ENCODE peak calls at places on chromosome 10, in six cellular contexts. One of them, this sample, is unnamed.

GRCh38 chr10:79244068-79244442 is 103.2 kb upstream of the PPIF start:
- DNase-seq in GM20000: peak; percentile 54
- DNase-seq in mammary epithelial cell: no peak
- DNase-seq in stomach: no peak
- DNase-seq in fibroblast of lung: no peak
- DNase-seq in psoas muscle: no peak
- DNase-seq in this sample: peak; percentile 62

GRCh38 chr10:75211007-75211735 is 575 bp downstream of the VDAC2 start:
- DNase-seq in mammary epithelial cell: peak; percentile 66
- DNase-seq in psoas muscle: no peak
- DNase-seq in GM20000: peak; percentile 49
- DNase-seq in fibroblast of lung: peak; percentile 59
- DNase-seq in stomach: peak; percentile 42
- DNase-seq in this sample: peak; percentile 38

GRCh38 chr10:30215131-30215530 is 133.9 kb downstream of the MTPAP start:
- DNase-seq in fibroblast of lung: no peak
- DNase-seq in psoas muscle: no peak
- DNase-seq in GM20000: no peak
- DNase-seq in stomach: no peak
- DNase-seq in mammary epithelial cell: no peak
- DNase-seq in this sample: no peak

GRCh38 chr10:105656880-105657279 is 1015.8 kb downstream of the SORCS3 start:
- DNase-seq in fibroblast of lung: no peak
- DNase-seq in psoas muscle: no peak
- DNase-seq in stomach: no peak
- DNase-seq in GM20000: no peak
- DNase-seq in mammary epithelial cell: no peak
- DNase-seq in this sample: no peak

GRCh38 chr10:128540806-128541739 is 414.9 kb upstream of the MKI67 start:
- DNase-seq in fibroblast of lung: no peak
- DNase-seq in GM20000: peak; percentile 20
- DNase-seq in mammary epithelial cell: no peak
- DNase-seq in psoas muscle: no peak
- DNase-seq in stomach: peak; percentile 29
- DNase-seq in this sample: no peak

GRCh38 chr10:50322075-50322474 is 70.8 kb upstream of the ASAH2 start:
- DNase-seq in fibroblast of lung: peak; percentile 72
- DNase-seq in stomach: no peak
- DNase-seq in psoas muscle: no peak
- DNase-seq in GM20000: peak; percentile 21
- DNase-seq in mammary epithelial cell: peak; percentile 90
- DNase-seq in this sample: peak; percentile 26

GRCh38 chr10:17599089-17599488 is 18.1 kb downstream of the HACD1 start:
- DNase-seq in stomach: no peak
- DNase-seq in GM20000: no peak
- DNase-seq in mammary epithelial cell: no peak
- DNase-seq in fibroblast of lung: peak; percentile 67
- DNase-seq in psoas muscle: no peak
- DNase-seq in this sample: no peak

GRCh38 chr10:63720072-63720537 is 198.9 kb downstream of the REEP3 start:
- DNase-seq in psoas muscle: no peak
- DNase-seq in fibroblast of lung: peak; percentile 64
- DNase-seq in GM20000: peak; percentile 23
- DNase-seq in stomach: peak; percentile 60
- DNase-seq in mammary epithelial cell: peak; percentile 52
- DNase-seq in this sample: peak; percentile 45

GRCh38 chr10:34933676-34934075 is 118.6 kb upstream of the PARD3 start:
- DNase-seq in GM20000: no peak
- DNase-seq in stomach: no peak
- DNase-seq in fibroblast of lung: peak; percentile 25
- DNase-seq in mammary epithelial cell: no peak
- DNase-seq in psoas muscle: peak; percentile 28
- DNase-seq in this sample: no peak

GRCh38 chr10:34781709-34782108 is 33.4 kb downstream of the PARD3 start:
- DNase-seq in psoas muscle: no peak
- DNase-seq in stomach: no peak
- DNase-seq in fibroblast of lung: no peak
- DNase-seq in mammary epithelial cell: no peak
- DNase-seq in GM20000: no peak
- DNase-seq in this sample: no peak

GRCh38 chr10:34978080-34978479 is 112.1 kb downstream of the CUL2 start:
- DNase-seq in mammary epithelial cell: peak; percentile 50
- DNase-seq in fibroblast of lung: no peak
- DNase-seq in psoas muscle: no peak
- DNase-seq in stomach: no peak
- DNase-seq in GM20000: no peak
- DNase-seq in this sample: no peak

GRCh38 chr10:86671419-86671818 is 3.1 kb downstream of the LDB3 start:
- DNase-seq in mammary epithelial cell: no peak
- DNase-seq in fibroblast of lung: no peak
- DNase-seq in GM20000: no peak
- DNase-seq in psoas muscle: no peak
- DNase-seq in stomach: peak; percentile 63
- DNase-seq in this sample: no peak

GRCh38 chr10:93006435-93007039 is 54.1 kb upstream of the CYP26C1 start:
- DNase-seq in GM20000: peak; percentile 7
- DNase-seq in stomach: no peak
- DNase-seq in mammary epithelial cell: peak; percentile 35
- DNase-seq in psoas muscle: no peak
- DNase-seq in fibroblast of lung: peak; percentile 76
- DNase-seq in this sample: no peak

GRCh38 chr10:81472927-81473470 is 402.0 kb upstream of the NRG3 start:
- DNase-seq in fibroblast of lung: no peak
- DNase-seq in mammary epithelial cell: no peak
- DNase-seq in GM20000: no peak
- DNase-seq in stomach: no peak
- DNase-seq in psoas muscle: no peak
- DNase-seq in this sample: no peak

GRCh38 chr10:123642697-123643096 is 23.5 kb upstream of the GPR26 start:
- DNase-seq in mammary epithelial cell: no peak
- DNase-seq in fibroblast of lung: no peak
- DNase-seq in psoas muscle: no peak
- DNase-seq in GM20000: no peak
- DNase-seq in stomach: peak; percentile 10
- DNase-seq in this sample: no peak
- TF ChIP-seq CTCF in mammary epithelial cell: no peak
- TF ChIP-seq CTCF in fibroblast of lung: no peak
- TF ChIP-seq CTCF in psoas muscle: no peak
- TF ChIP-seq CTCF in GM20000: no peak
- TF ChIP-seq CTCF in stomach: no peak
- TF ChIP-seq CTCF in this sample: no peak

GRCh38 chr10:44757551-44758205 is 153.5 kb upstream of the TMEM72 start:
- DNase-seq in GM20000: no peak
- DNase-seq in psoas muscle: no peak
- DNase-seq in stomach: no peak
- DNase-seq in fibroblast of lung: no peak
- DNase-seq in mammary epithelial cell: no peak
- DNase-seq in this sample: no peak
- TF ChIP-seq CTCF in GM20000: no peak
- TF ChIP-seq CTCF in psoas muscle: no peak
- TF ChIP-seq CTCF in stomach: no peak
- TF ChIP-seq CTCF in fibroblast of lung: no peak
- TF ChIP-seq CTCF in mammary epithelial cell: no peak
- TF ChIP-seq CTCF in this sample: no peak

DNA sequence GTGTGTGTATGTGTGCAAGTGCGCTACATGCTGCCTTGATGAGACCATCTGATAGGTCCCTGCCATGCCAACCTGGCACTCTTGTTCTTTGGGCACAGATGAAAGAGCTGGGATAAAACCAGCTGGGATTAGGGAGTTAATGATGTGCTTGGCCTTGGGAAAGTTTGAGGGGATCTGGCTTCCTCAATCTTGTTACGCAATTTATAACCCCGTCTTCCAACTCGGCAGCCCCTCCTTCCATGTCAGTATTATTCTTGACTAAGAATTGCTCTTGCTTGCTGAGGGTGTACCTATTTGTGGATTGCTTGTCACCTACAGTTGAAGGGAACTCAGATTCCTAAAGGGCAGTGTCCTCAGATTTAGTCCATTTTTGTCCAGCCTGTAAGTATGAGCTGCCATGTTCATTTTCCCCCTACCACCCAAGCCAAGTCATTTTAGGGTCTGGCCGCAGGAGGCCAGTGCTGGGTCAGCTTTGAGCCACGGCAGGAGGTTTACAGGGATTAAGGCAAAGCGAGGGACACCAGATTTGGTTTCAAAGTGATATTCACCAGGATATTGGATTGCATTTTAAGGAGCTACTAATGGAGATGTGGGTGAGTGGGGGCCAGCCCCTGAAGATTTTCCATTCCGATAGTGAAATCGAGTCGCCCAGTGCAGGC is 34.1 kb upstream of the KCNMA1 start:
- DNase-seq in GM20000: no peak
- DNase-seq in fibroblast of lung: no peak
- DNase-seq in mammary epithelial cell: no peak
- DNase-seq in psoas muscle: no peak
- DNase-seq in stomach: no peak
- DNase-seq in this sample: no peak
- TF ChIP-seq CTCF in GM20000: no peak
- TF ChIP-seq CTCF in fibroblast of lung: no peak
- TF ChIP-seq CTCF in mammary epithelial cell: no peak
- TF ChIP-seq CTCF in psoas muscle: no peak
- TF ChIP-seq CTCF in stomach: no peak
- TF ChIP-seq CTCF in this sample: no peak

GRCh38 chr10:14554843-14555205 is 219.9 kb downstream of the FAM107B start:
- DNase-seq in mammary epithelial cell: peak; percentile 69
- DNase-seq in psoas muscle: no peak
- DNase-seq in stomach: no peak
- DNase-seq in fibroblast of lung: no peak
- DNase-seq in GM20000: no peak
- DNase-seq in this sample: no peak

GRCh38 chr10:14557573-14557972 is 217.1 kb downstream of the FAM107B start:
- DNase-seq in stomach: no peak
- DNase-seq in psoas muscle: no peak
- DNase-seq in fibroblast of lung: no peak
- DNase-seq in GM20000: no peak
- DNase-seq in mammary epithelial cell: no peak
- DNase-seq in this sample: no peak

GRCh38 chr10:14558025-14558424 is 216.7 kb downstream of the FAM107B start:
- DNase-seq in GM20000: no peak
- DNase-seq in psoas muscle: no peak
- DNase-seq in mammary epithelial cell: no peak
- DNase-seq in fibroblast of lung: no peak
- DNase-seq in stomach: no peak
- DNase-seq in this sample: no peak

GRCh38 chr10:14555806-14556205 is 218.9 kb downstream of the FAM107B start:
- DNase-seq in stomach: no peak
- DNase-seq in fibroblast of lung: no peak
- DNase-seq in GM20000: no peak
- DNase-seq in psoas muscle: no peak
- DNase-seq in mammary epithelial cell: no peak
- DNase-seq in this sample: no peak

GRCh38 chr10:14556285-14556956 is 218.3 kb downstream of the FAM107B start:
- DNase-seq in mammary epithelial cell: no peak
- DNase-seq in GM20000: peak; percentile 47
- DNase-seq in psoas muscle: no peak
- DNase-seq in stomach: no peak
- DNase-seq in fibroblast of lung: peak; percentile 35
- DNase-seq in this sample: peak; percentile 63
- TF ChIP-seq CTCF in mammary epithelial cell: no peak
- TF ChIP-seq CTCF in GM20000: peak; percentile 68
- TF ChIP-seq CTCF in psoas muscle: no peak
- TF ChIP-seq CTCF in stomach: no peak
- TF ChIP-seq CTCF in fibroblast of lung: no peak
- TF ChIP-seq CTCF in this sample: peak; percentile 61

DNA sequence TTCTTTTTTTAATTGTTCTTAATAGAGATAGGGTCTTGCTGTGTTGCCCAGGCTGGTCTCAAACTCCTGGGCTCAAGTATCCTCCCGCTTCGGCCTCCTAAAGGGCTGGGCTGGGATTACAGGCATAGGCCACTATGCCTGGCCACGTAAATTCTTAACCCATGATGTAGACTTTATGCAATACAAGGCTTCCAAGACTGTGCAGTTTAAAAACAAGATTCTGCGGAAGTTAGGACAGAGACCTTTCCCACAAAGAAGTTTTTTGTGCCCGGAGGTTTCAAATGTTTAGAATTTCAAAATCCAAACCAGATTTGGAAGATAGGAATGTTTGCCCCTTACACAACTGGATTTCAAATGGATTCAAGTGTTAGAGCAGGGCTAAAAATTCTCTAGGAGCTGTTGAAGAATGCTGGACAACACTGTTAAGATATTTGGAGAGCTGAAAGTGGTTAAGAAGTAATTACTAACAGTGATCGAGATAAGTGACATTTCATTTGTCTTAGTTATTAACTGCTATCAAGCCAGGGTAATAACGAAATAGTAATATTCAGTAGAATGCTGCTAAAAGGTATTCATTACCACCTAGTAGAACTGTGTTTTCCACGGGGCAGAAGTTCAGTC is 7.4 kb downstream of the APBB1IP start:
- DNase-seq in psoas muscle: no peak
- DNase-seq in GM20000: no peak
- DNase-seq in mammary epithelial cell: no peak
- DNase-seq in stomach: no peak
- DNase-seq in fibroblast of lung: no peak
- DNase-seq in this sample: no peak
- TF ChIP-seq CTCF in psoas muscle: no peak
- TF ChIP-seq CTCF in GM20000: no peak
- TF ChIP-seq CTCF in mammary epithelial cell: no peak
- TF ChIP-seq CTCF in stomach: no peak
- TF ChIP-seq CTCF in fibroblast of lung: no peak
- TF ChIP-seq CTCF in this sample: no peak

DNA sequence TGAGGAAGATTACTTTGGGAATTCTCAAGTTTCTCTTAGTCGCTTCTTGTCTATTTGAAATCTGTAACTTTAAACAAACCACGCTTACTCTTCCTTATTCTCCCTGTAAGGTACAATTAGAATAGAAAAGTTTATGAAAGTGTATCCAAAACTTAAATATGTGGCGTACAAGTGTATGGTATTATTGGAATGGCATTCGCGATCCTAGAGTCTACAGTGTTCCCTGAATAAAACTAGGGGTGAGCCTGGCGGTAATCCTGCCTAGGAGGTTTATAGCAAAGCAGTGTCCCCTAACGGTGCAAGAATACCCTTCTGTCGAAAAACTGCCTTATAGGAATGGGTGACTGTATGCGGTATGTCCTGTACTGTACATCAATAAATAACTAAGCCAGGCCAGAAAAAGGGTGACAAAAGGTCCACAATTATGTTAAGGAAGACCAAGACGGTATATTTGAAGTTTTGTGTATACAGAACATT is 1.2 kb downstream of the TASOR2 start:
- DNase-seq in fibroblast of lung: no peak
- DNase-seq in GM20000: no peak
- DNase-seq in stomach: no peak
- DNase-seq in mammary epithelial cell: no peak
- DNase-seq in psoas muscle: no peak
- DNase-seq in this sample: no peak
- TF ChIP-seq CTCF in fibroblast of lung: no peak
- TF ChIP-seq CTCF in GM20000: no peak
- TF ChIP-seq CTCF in stomach: no peak
- TF ChIP-seq CTCF in mammary epithelial cell: no peak
- TF ChIP-seq CTCF in psoas muscle: no peak
- TF ChIP-seq CTCF in this sample: peak; percentile 24